ENCODE peak calls at places on chromosomes 11 and 22, in ten cellular contexts. T is iris pigment epithelial cell; F is HCEC 1CT; C is tibial artery; M is DMS153; L is GM13977; H is CD8-positive, alpha-beta memory T cell; X is putamen; Y is mammary epithelial cell; D is NCI-H1105. B is an unnamed sample.

GRCh38 chr11:64654439-64654838 is 63.4 kb downstream of the SLC22A12 start:
- DNase-seq in D (no peak), H (no peak), M (no peak), C (no peak), Y (no peak), F (no peak), X (no peak), T (no peak), L (no peak), B (no peak)

GRCh38 chr11:94750319-94751215 is 17.6 kb upstream of the AMOTL1 start:
- DNase-seq in D (no peak), M (no peak), H (no peak), F (no peak), Y (no peak), X (no peak), T (no peak), C (no peak), L (no peak), B (no peak)

GRCh38 chr11:75585271-75585670 is 23.2 kb downstream of the SERPINH1 start:
- DNase-seq in M (no peak), X (no peak), T (no peak), L (no peak), H (no peak), D (no peak), F (no peak), Y (no peak), C (no peak), B (no peak)

GRCh38 chr11:9566561-9567063 is 6.9 kb upstream of the WEE1 start:
- DNase-seq in D (no peak), X (no peak), H (no peak), F (no peak), T (peak), C (no peak), L (no peak), Y (no peak), M (no peak), B (no peak)

GRCh38 chr22:17117400-17117799 is 3.8 kb downstream of the TMEM121B start:
- DNase-seq in M (no peak), D (no peak), H (no peak), X (no peak), C (no peak), Y (no peak), L (no peak), T (no peak), F (no peak), B (no peak)

GRCh38 chr11:99020324-99021225 is at the start of gene CNTN5:
- DNase-seq in F (peak), C (peak), T (peak), H (no peak), D (peak), M (peak), L (peak), Y (peak), X (peak), B (no peak)

GRCh38 chr11:70092959-70093358 is 14.8 kb downstream of the ANO1 start:
- DNase-seq in D (no peak), Y (no peak), T (no peak), H (no peak), C (no peak), L (no peak), M (no peak), X (no peak), F (no peak), B (no peak)

GRCh38 chr22:37462983-37463382 is 23.2 kb downstream of the MFNG start:
- DNase-seq in L (no peak), F (no peak), M (no peak), Y (peak), C (no peak), D (no peak), H (no peak), X (no peak), T (peak), B (no peak)

GRCh38 chr22:39135092-39135896 is 17.2 kb downstream of the CBX7 start:
- DNase-seq in M (no peak), H (no peak), X (no peak), D (peak), L (peak), F (no peak), Y (peak), T (peak), C (no peak), B (no peak)

GRCh38 chr11:78110830-78111229 is 28.6 kb downstream of the ALG8 start:
- DNase-seq in L (no peak), X (no peak), H (no peak), Y (no peak), D (no peak), T (peak), M (no peak), F (peak), C (no peak), B (no peak)

GRCh38 chr22:36211237-36211881 is 9.8 kb upstream of the APOL4 start:
- DNase-seq in H (no peak), L (no peak), T (peak), X (no peak), F (peak), C (peak), D (no peak), M (peak), Y (no peak), B (no peak)

GRCh38 chr22:36258750-36259619 is 6.1 kb downstream of the APOL1 start:
- DNase-seq in X (no peak), Y (no peak), C (no peak), F (no peak), D (no peak), T (peak), H (no peak), L (peak), M (no peak), B (no peak)

GRCh38 chr22:24424001-24424900 is 3.1 kb upstream of the ADORA2A start:
- DNase-seq in X (no peak), C (no peak), M (no peak), H (no peak), D (no peak), Y (no peak), T (no peak), L (no peak), F (no peak), B (peak)

GRCh38 chr11:7046474-7046873 is 26.2 kb downstream of the NLRP14 start:
- DNase-seq in L (no peak), M (no peak), X (no peak), F (peak), Y (peak), H (no peak), C (no peak), T (peak), D (no peak), B (no peak)

GRCh38 chr11:103202048-103202651 is 92.9 kb downstream of the DYNC2H1 start:
- DNase-seq in M (no peak), H (no peak), L (peak), X (no peak), F (peak), C (no peak), T (peak), Y (peak), D (no peak), B (no peak)

GRCh38 chr11:112727341-112727841 is 233.8 kb upstream of the NCAM1 start:
- DNase-seq in F (no peak), Y (no peak), T (no peak), C (no peak), D (no peak), M (no peak), X (no peak), L (no peak), H (no peak), B (no peak)

GRCh38 chr11:63866211-63866610 is 27.3 kb downstream of the MARK2 start:
- DNase-seq in T (peak), F (peak), X (no peak), L (peak), D (no peak), H (peak), Y (peak), C (peak), M (no peak), B (peak)

GRCh38 chr22:44179989-44180705 is 578 bp upstream of the PARVG start:
- DNase-seq in Y (no peak), X (no peak), L (no peak), H (no peak), D (no peak), M (no peak), C (no peak), F (no peak), T (no peak), B (no peak)

GRCh38 chr22:20904980-20905355 is 12.2 kb upstream of the CRKL start:
- DNase-seq in D (no peak), L (no peak), M (no peak), F (no peak), C (no peak), T (no peak), Y (no peak), X (no peak), H (no peak), B (no peak)

B was measured in T-helper 9 cell.